ENCODE peak calls at places on chromosomes 4 and X, in ten cellular contexts. E, X, V, F, N, Z, Y, K, L and A are unnamed samples.
A peak's percentile ranks its signal among the peaks of the same experiment; 100 is the strongest.

GRCh38 chr4:87849612-87850011 is 16.8 kb downstream of the MEPE start:
- DNase-seq in E (no peak), L (no peak), V (no peak), Y (no peak), X (no peak), K (no peak), Z (no peak), F (no peak), N (no peak), A (no peak)

GRCh38 chr4:153497988-153498967 is 32.1 kb downstream of the TMEM131L start:
- DNase-seq in N (no peak), Y (no peak), K (no peak), F (no peak), X (no peak), E (no peak), V (no peak), Z (peak; percentile 72), L (no peak), A (no peak)

GRCh38 chr4:132003593-132003992 is 1145.5 kb upstream of the PCDH10 start:
- DNase-seq in K (no peak), L (no peak), Z (no peak), V (no peak), F (no peak), X (no peak), E (no peak), Y (no peak), N (no peak), A (no peak)

GRCh38 chr4:145839151-145839550 is 99.5 kb downstream of the ZNF827 start:
- DNase-seq in Z (no peak), E (no peak), L (no peak), K (no peak), N (no peak), X (no peak), V (no peak), F (no peak), Y (no peak), A (no peak)

GRCh38 chr4:76208005-76208765 is 5.4 kb downstream of the SCARB2 start:
- DNase-seq in N (peak; percentile 94), X (peak; percentile 47), E (peak; percentile 91), L (peak; percentile 32), V (peak; percentile 74), Z (no peak), Y (peak; percentile 85), F (peak; percentile 86), K (peak; percentile 93), A (peak; percentile 82)

GRCh38 chr4:21986312-21986711 is 37.7 kb upstream of the KCNIP4 start:
- DNase-seq in Y (no peak), L (no peak), X (no peak), E (no peak), V (no peak), F (no peak), Z (no peak), N (no peak), K (no peak), A (no peak)

GRCh38 chr4:38128478-38129451 is 168.6 kb downstream of the PTTG2 start:
- DNase-seq in L (no peak), Y (peak; percentile 91), N (no peak), V (no peak), X (no peak), Z (peak; percentile 95), F (no peak), E (no peak), K (no peak), A (peak; percentile 60)

GRCh38 chrX:39675619-39676018 is 422.1 kb downstream of the BCOR start:
- DNase-seq in L (no peak), F (no peak), K (peak; percentile 91), E (no peak), N (no peak), X (no peak), V (no peak), Z (no peak), Y (no peak), A (peak; percentile 24)

GRCh38 chr4:56799824-56800756 is 21.4 kb downstream of the SPINK2 start:
- DNase-seq in L (peak; percentile 82), N (peak; percentile 94), E (peak; percentile 88), F (peak; percentile 88), V (peak; percentile 85), X (peak; percentile 84), Y (peak; percentile 61), K (peak; percentile 93), Z (peak; percentile 67), A (peak; percentile 90)

GRCh38 chrX:133444196-133444595 is 28.9 kb upstream of the GPC4 start:
- DNase-seq in F (no peak), K (no peak), V (no peak), N (no peak), L (no peak), Y (no peak), X (no peak), Z (no peak), E (no peak), A (no peak)

GRCh38 chr4:38131371-38132139 is 171.4 kb downstream of the PTTG2 start:
- DNase-seq in V (no peak), K (no peak), F (no peak), X (peak; percentile 32), E (no peak), L (no peak), Z (peak; percentile 84), Y (no peak), N (no peak), A (peak; percentile 23)

GRCh38 chr4:61638600-61638999 is 438.5 kb downstream of the ADGRL3 start:
- DNase-seq in E (no peak), L (no peak), Z (no peak), F (no peak), N (no peak), X (no peak), V (no peak), Y (no peak), K (no peak), A (no peak)

DNA sequence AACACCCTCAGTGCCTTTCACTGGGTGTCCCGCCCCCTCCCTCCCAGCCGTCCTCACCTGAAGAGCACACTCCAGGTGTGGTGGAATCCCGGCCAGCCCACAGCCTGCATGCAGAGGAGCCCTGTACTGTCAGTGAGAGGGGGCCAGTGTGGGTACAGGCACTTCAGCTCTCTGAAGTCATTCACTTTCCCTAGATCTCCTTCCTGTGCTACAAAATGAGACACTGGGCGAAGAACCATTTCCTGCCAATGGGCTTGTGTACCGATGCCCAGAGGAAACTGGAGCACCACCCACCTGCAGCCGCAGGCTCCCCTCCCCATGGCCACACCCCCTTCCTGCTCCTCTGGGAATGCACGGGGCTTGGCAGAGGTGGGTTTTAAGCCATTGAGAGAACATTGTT is 73.9 kb upstream of the C4orf50 start:
- DNase-seq in F (peak; percentile 21), V (no peak), Y (no peak), E (no peak), Z (no peak), X (no peak), L (no peak), N (no peak), K (peak; percentile 15), A (no peak)
- TF ChIP-seq EP300 in F (no peak), V (no peak), Y (no peak), E (no peak), Z (no peak), X (no peak), L (no peak), N (no peak), K (no peak), A (no peak)

DNA sequence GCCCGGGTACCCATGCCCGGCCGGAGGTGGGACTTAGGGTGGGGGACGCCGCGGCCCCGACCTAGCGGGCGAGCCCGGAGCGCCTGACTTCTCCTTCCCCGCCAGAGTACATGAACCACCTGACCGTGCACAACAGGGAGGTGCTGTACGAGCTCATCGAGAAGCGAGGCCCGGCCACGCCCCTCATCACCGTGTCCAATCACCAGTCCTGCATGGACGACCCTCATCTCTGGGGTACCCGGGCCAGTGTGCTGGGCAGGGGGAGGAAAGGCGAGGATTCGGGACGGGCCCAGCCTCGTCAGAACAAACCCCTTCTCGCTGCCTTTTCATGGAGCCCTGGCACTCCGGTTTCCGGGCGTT is 622 bp downstream of the TAFAZZIN start:
- DNase-seq in Z (no peak), Y (peak; percentile 45), X (peak; percentile 79), V (peak; percentile 67), F (no peak), L (peak; percentile 81), N (no peak), E (peak; percentile 80), K (peak; percentile 90), A (peak; percentile 76)
- TF ChIP-seq POLR2AphosphoS5 in Z (no peak), Y (peak; percentile 38), X (peak; percentile 42), V (peak; percentile 61), F (no peak), L (no peak), N (peak; percentile 68), E (peak; percentile 39), K (peak; percentile 60), A (peak; percentile 81)

DNA sequence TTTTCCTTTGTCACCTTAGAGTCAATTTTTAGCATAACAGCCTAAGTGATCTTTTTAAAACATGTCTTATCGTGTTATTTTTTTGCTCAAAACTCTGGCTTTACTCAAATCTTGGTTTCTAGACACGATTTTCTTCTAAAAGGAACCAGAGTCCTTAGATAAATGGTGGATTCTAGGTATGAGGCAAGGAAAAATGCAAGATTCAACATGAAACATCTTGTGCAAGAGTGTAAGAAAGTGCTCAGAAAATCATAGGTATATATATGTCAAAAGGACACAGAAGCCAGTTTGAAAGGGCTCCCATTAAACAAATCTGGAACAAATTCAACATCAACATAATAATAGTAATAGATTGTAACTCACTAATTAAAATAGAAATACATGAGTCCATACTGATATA is 8.1 kb upstream of the ADGRG4 start:
- DNase-seq in Z (no peak), N (no peak), K (no peak), L (no peak), F (no peak), V (no peak), X (no peak), E (no peak), Y (no peak), A (no peak)
- TF ChIP-seq EP300 in Z (no peak), N (no peak), K (no peak), L (no peak), F (no peak), V (no peak), X (no peak), E (no peak), Y (no peak), A (no peak)

GRCh38 chrX:110180928-110181310 is 137.0 kb downstream of the AMMECR1 start:
- DNase-seq in E (no peak), V (no peak), K (no peak), F (no peak), N (no peak), Z (no peak), X (no peak), Y (no peak), L (no peak), A (no peak)

GRCh38 chrX:110180176-110180927 is 137.5 kb downstream of the AMMECR1 start:
- DNase-seq in Z (no peak), L (no peak), K (no peak), X (no peak), N (no peak), E (no peak), F (no peak), V (no peak), Y (no peak), A (no peak)

GRCh38 chrX:110182865-110183264 is 135.0 kb downstream of the AMMECR1 start:
- DNase-seq in N (no peak), V (no peak), Y (no peak), X (peak; percentile 60), Z (no peak), L (no peak), F (no peak), K (no peak), E (no peak), A (no peak)

GRCh38 chrX:110182362-110182761 is 135.5 kb downstream of the AMMECR1 start:
- DNase-seq in E (no peak), X (no peak), N (no peak), K (no peak), V (no peak), Y (no peak), F (no peak), L (no peak), Z (no peak), A (no peak)

GRCh38 chrX:110181459-110182137 is 136.3 kb downstream of the AMMECR1 start:
- DNase-seq in Y (no peak), V (no peak), X (no peak), F (no peak), N (no peak), L (no peak), Z (no peak), K (no peak), E (no peak), A (no peak)
- TF ChIP-seq POLR2AphosphoS5 in Y (no peak), V (no peak), X (no peak), F (no peak), N (no peak), L (no peak), Z (no peak), K (no peak), E (no peak), A (no peak)